ENCODE peak calls at places on chromosomes 11 and 22, in six cellular contexts. B is H1; S is OCI-LY7; W is activated CD4-positive, CD25-positive, alpha-beta regulatory T cell; A is GM04503; P is cardiac fibroblast. T is an unnamed sample.
A peak's percentile ranks its signal among the peaks of the same experiment; 100 is the strongest.

GRCh38 chr11:85939099-85940015 is 84.2 kb downstream of the CCDC83 start:
- DNase-seq in W (no peak), B (no peak), S (no peak), P (no peak), A (no peak), T (no peak)

GRCh38 chr22:32237021-32237420 is 18.1 kb downstream of the SLC5A4 start:
- DNase-seq in A (no peak), W (no peak), B (no peak), S (no peak), P (no peak), T (no peak)

GRCh38 chr11:20276661-20277000 is 86.9 kb upstream of the HTATIP2 start:
- DNase-seq in S (no peak), P (no peak), A (no peak), W (no peak), B (no peak), T (no peak)

GRCh38 chr11:3120071-3120792 is 44.9 kb downstream of the OSBPL5 start:
- DNase-seq in W (no peak), A (no peak), S (no peak), P (no peak), B (no peak), T (no peak)

GRCh38 chr11:134049303-134049702 is 19.6 kb upstream of the JAM3 start:
- DNase-seq in A (no peak), S (peak; percentile 2), B (no peak), W (no peak), P (no peak), T (peak; percentile 24)

GRCh38 chr11:1392111-1392510 is 2.4 kb downstream of the BRSK2 start:
- DNase-seq in P (no peak), B (no peak), W (no peak), S (no peak), A (no peak), T (no peak)

GRCh38 chr11:64713031-64713780 is 9.8 kb downstream of the NRXN2 start:
- DNase-seq in A (no peak), P (peak; percentile 13), B (no peak), W (no peak), S (no peak), T (no peak)

GRCh38 chr11:95095858-95096587 is 6.4 kb downstream of the ENDOD1 start:
- DNase-seq in W (no peak), P (peak; percentile 79), S (peak; percentile 75), B (no peak), A (peak; percentile 22), T (peak; percentile 22)

GRCh38 chr22:20312396-20313191 is 7.3 kb downstream of the DGCR6L start:
- DNase-seq in P (no peak), W (no peak), A (no peak), S (no peak), B (peak; percentile 35), T (no peak)

T was measured in Kasumi-1.